ENCODE peak calls at places on chromosomes 11 and 22, in nine cellular contexts. One of them, this sample, is unnamed.

GRCh38 chr22:36510966-36511881 is 4.4 kb upstream of the FOXRED2 start:
- DNase-seq in heart right ventricle: no peak
- DNase-seq in substantia nigra: no peak
- DNase-seq in neuronal stem cell: no peak
- DNase-seq in left lung: no peak
- DNase-seq in aorta: no peak
- DNase-seq in caudate nucleus: no peak
- DNase-seq in WERI-Rb-1: peak
- DNase-seq in upper lobe of left lung: no peak
- DNase-seq in this sample: no peak

GRCh38 chr11:57804466-57804865 is 42.9 kb downstream of the CTNND1 start:
- DNase-seq in heart right ventricle: no peak
- DNase-seq in substantia nigra: no peak
- DNase-seq in neuronal stem cell: no peak
- DNase-seq in left lung: no peak
- DNase-seq in aorta: no peak
- DNase-seq in caudate nucleus: no peak
- DNase-seq in WERI-Rb-1: no peak
- DNase-seq in upper lobe of left lung: no peak
- DNase-seq in this sample: no peak

GRCh38 chr22:24845036-24845918 is 39.3 kb downstream of the SGSM1 start:
- DNase-seq in heart right ventricle: no peak
- DNase-seq in substantia nigra: no peak
- DNase-seq in neuronal stem cell: no peak
- DNase-seq in left lung: no peak
- DNase-seq in aorta: peak
- DNase-seq in caudate nucleus: no peak
- DNase-seq in WERI-Rb-1: peak
- DNase-seq in upper lobe of left lung: no peak
- DNase-seq in this sample: no peak

GRCh38 chr22:41290262-41291221 is 4.6 kb upstream of the RANGAP1 start:
- DNase-seq in heart right ventricle: no peak
- DNase-seq in substantia nigra: no peak
- DNase-seq in neuronal stem cell: peak
- DNase-seq in left lung: peak
- DNase-seq in aorta: no peak
- DNase-seq in caudate nucleus: no peak
- DNase-seq in WERI-Rb-1: no peak
- DNase-seq in upper lobe of left lung: no peak
- DNase-seq in this sample: peak

GRCh38 chr11:107482234-107482633 is 24.6 kb upstream of the CWF19L2 start:
- DNase-seq in heart right ventricle: no peak
- DNase-seq in substantia nigra: no peak
- DNase-seq in neuronal stem cell: no peak
- DNase-seq in left lung: no peak
- DNase-seq in aorta: no peak
- DNase-seq in caudate nucleus: no peak
- DNase-seq in WERI-Rb-1: no peak
- DNase-seq in upper lobe of left lung: no peak
- DNase-seq in this sample: no peak

GRCh38 chr11:78202733-78203167 is 14.0 kb downstream of the USP35 start:
- DNase-seq in heart right ventricle: no peak
- DNase-seq in substantia nigra: no peak
- DNase-seq in neuronal stem cell: no peak
- DNase-seq in left lung: no peak
- DNase-seq in aorta: no peak
- DNase-seq in caudate nucleus: no peak
- DNase-seq in WERI-Rb-1: no peak
- DNase-seq in upper lobe of left lung: no peak
- DNase-seq in this sample: no peak

GRCh38 chr22:32325811-32326237 is 31.8 kb upstream of the RFPL3 start:
- DNase-seq in heart right ventricle: no peak
- DNase-seq in substantia nigra: no peak
- DNase-seq in neuronal stem cell: no peak
- DNase-seq in left lung: peak
- DNase-seq in aorta: peak
- DNase-seq in caudate nucleus: no peak
- DNase-seq in WERI-Rb-1: no peak
- DNase-seq in upper lobe of left lung: no peak
- DNase-seq in this sample: no peak

GRCh38 chr11:128318856-128319474 is 268.4 kb downstream of the ETS1 start:
- DNase-seq in heart right ventricle: no peak
- DNase-seq in substantia nigra: no peak
- DNase-seq in neuronal stem cell: no peak
- DNase-seq in left lung: no peak
- DNase-seq in aorta: no peak
- DNase-seq in caudate nucleus: no peak
- DNase-seq in WERI-Rb-1: no peak
- DNase-seq in upper lobe of left lung: no peak
- DNase-seq in this sample: no peak

GRCh38 chr22:25362215-25362882 is 142.9 kb downstream of the CRYBB2 start:
- DNase-seq in heart right ventricle: peak
- DNase-seq in substantia nigra: peak
- DNase-seq in neuronal stem cell: peak
- DNase-seq in left lung: peak
- DNase-seq in aorta: peak
- DNase-seq in caudate nucleus: peak
- DNase-seq in WERI-Rb-1: peak
- DNase-seq in upper lobe of left lung: peak
- DNase-seq in this sample: peak

GRCh38 chr11:115471367-115471766 is 32.8 kb downstream of the CADM1 start:
- DNase-seq in heart right ventricle: no peak
- DNase-seq in substantia nigra: no peak
- DNase-seq in neuronal stem cell: no peak
- DNase-seq in left lung: no peak
- DNase-seq in aorta: no peak
- DNase-seq in caudate nucleus: no peak
- DNase-seq in WERI-Rb-1: no peak
- DNase-seq in upper lobe of left lung: peak
- DNase-seq in this sample: no peak

GRCh38 chr11:1499899-1500298 is 13.3 kb upstream of the MOB2 start:
- DNase-seq in heart right ventricle: no peak
- DNase-seq in substantia nigra: no peak
- DNase-seq in neuronal stem cell: no peak
- DNase-seq in left lung: no peak
- DNase-seq in aorta: peak
- DNase-seq in caudate nucleus: no peak
- DNase-seq in WERI-Rb-1: no peak
- DNase-seq in upper lobe of left lung: no peak
- DNase-seq in this sample: no peak

GRCh38 chr11:110759972-110760381 is 47.7 kb upstream of the ARHGAP20 start:
- DNase-seq in heart right ventricle: no peak
- DNase-seq in substantia nigra: no peak
- DNase-seq in neuronal stem cell: no peak
- DNase-seq in left lung: no peak
- DNase-seq in aorta: no peak
- DNase-seq in caudate nucleus: no peak
- DNase-seq in WERI-Rb-1: no peak
- DNase-seq in upper lobe of left lung: peak
- DNase-seq in this sample: no peak

GRCh38 chr11:70201876-70202861 is 927 bp upstream of the FADD start:
- DNase-seq in heart right ventricle: no peak
- DNase-seq in substantia nigra: no peak
- DNase-seq in neuronal stem cell: no peak
- DNase-seq in left lung: no peak
- DNase-seq in aorta: no peak
- DNase-seq in caudate nucleus: no peak
- DNase-seq in WERI-Rb-1: no peak
- DNase-seq in upper lobe of left lung: no peak
- DNase-seq in this sample: no peak

GRCh38 chr11:105144887-105145286 is 5.3 kb upstream of the CARD18 start:
- DNase-seq in heart right ventricle: no peak
- DNase-seq in substantia nigra: no peak
- DNase-seq in neuronal stem cell: no peak
- DNase-seq in left lung: no peak
- DNase-seq in aorta: no peak
- DNase-seq in caudate nucleus: no peak
- DNase-seq in WERI-Rb-1: no peak
- DNase-seq in upper lobe of left lung: no peak
- DNase-seq in this sample: peak

GRCh38 chr22:22942511-22943329 is 55.1 kb downstream of the IGLL5 start:
- DNase-seq in heart right ventricle: no peak
- DNase-seq in substantia nigra: no peak
- DNase-seq in neuronal stem cell: peak
- DNase-seq in left lung: peak
- DNase-seq in aorta: peak
- DNase-seq in caudate nucleus: no peak
- DNase-seq in WERI-Rb-1: peak
- DNase-seq in upper lobe of left lung: peak
- DNase-seq in this sample: no peak
- H3K27ac ChIP-seq in heart right ventricle: no peak
- H3K27ac ChIP-seq in substantia nigra: no peak
- H3K27ac ChIP-seq in neuronal stem cell: no peak
- H3K27ac ChIP-seq in left lung: no peak
- H3K27ac ChIP-seq in aorta: no peak
- H3K27ac ChIP-seq in caudate nucleus: no peak
- H3K27ac ChIP-seq in WERI-Rb-1: no peak
- H3K27ac ChIP-seq in upper lobe of left lung: no peak
- H3K27ac ChIP-seq in this sample: no peak

GRCh38 chr11:33701831-33702230 is 1.2 kb upstream of the C11orf91 start:
- DNase-seq in heart right ventricle: no peak
- DNase-seq in substantia nigra: no peak
- DNase-seq in neuronal stem cell: no peak
- DNase-seq in left lung: no peak
- DNase-seq in aorta: no peak
- DNase-seq in caudate nucleus: no peak
- DNase-seq in WERI-Rb-1: no peak
- DNase-seq in upper lobe of left lung: no peak
- DNase-seq in this sample: peak

GRCh38 chr11:33701302-33701701 is 676 bp upstream of the C11orf91 start:
- DNase-seq in heart right ventricle: no peak
- DNase-seq in substantia nigra: no peak
- DNase-seq in neuronal stem cell: no peak
- DNase-seq in left lung: no peak
- DNase-seq in aorta: no peak
- DNase-seq in caudate nucleus: no peak
- DNase-seq in WERI-Rb-1: no peak
- DNase-seq in upper lobe of left lung: no peak
- DNase-seq in this sample: peak

GRCh38 chr11:33699515-33700424 is 856 bp downstream of the C11orf91 start:
- DNase-seq in heart right ventricle: peak
- DNase-seq in substantia nigra: no peak
- DNase-seq in neuronal stem cell: no peak
- DNase-seq in left lung: no peak
- DNase-seq in aorta: no peak
- DNase-seq in caudate nucleus: no peak
- DNase-seq in WERI-Rb-1: peak
- DNase-seq in upper lobe of left lung: no peak
- DNase-seq in this sample: no peak

GRCh38 chr11:33698921-33699320 is 1.7 kb downstream of the C11orf91 start:
- DNase-seq in heart right ventricle: no peak
- DNase-seq in substantia nigra: no peak
- DNase-seq in neuronal stem cell: no peak
- DNase-seq in left lung: no peak
- DNase-seq in aorta: no peak
- DNase-seq in caudate nucleus: no peak
- DNase-seq in WERI-Rb-1: no peak
- DNase-seq in upper lobe of left lung: no peak
- DNase-seq in this sample: no peak

GRCh38 chr11:33700425-33701271 is at the start of gene C11orf91:
- DNase-seq in heart right ventricle: peak
- DNase-seq in substantia nigra: peak
- DNase-seq in neuronal stem cell: peak
- DNase-seq in left lung: peak
- DNase-seq in aorta: peak
- DNase-seq in caudate nucleus: peak
- DNase-seq in WERI-Rb-1: peak
- DNase-seq in upper lobe of left lung: peak
- DNase-seq in this sample: peak
- H3K27ac ChIP-seq in heart right ventricle: peak
- H3K27ac ChIP-seq in substantia nigra: peak
- H3K27ac ChIP-seq in neuronal stem cell: no peak
- H3K27ac ChIP-seq in left lung: peak
- H3K27ac ChIP-seq in aorta: no peak
- H3K27ac ChIP-seq in caudate nucleus: peak
- H3K27ac ChIP-seq in WERI-Rb-1: peak
- H3K27ac ChIP-seq in upper lobe of left lung: peak
- H3K27ac ChIP-seq in this sample: peak

GRCh38 chr11:126318642-126319373 is 14.9 kb downstream of the DCPS start:
- DNase-seq in heart right ventricle: no peak
- DNase-seq in substantia nigra: no peak
- DNase-seq in neuronal stem cell: no peak
- DNase-seq in left lung: no peak
- DNase-seq in aorta: peak
- DNase-seq in caudate nucleus: no peak
- DNase-seq in WERI-Rb-1: peak
- DNase-seq in upper lobe of left lung: peak
- DNase-seq in this sample: no peak
- H3K27ac ChIP-seq in heart right ventricle: peak
- H3K27ac ChIP-seq in substantia nigra: peak
- H3K27ac ChIP-seq in neuronal stem cell: no peak
- H3K27ac ChIP-seq in left lung: peak
- H3K27ac ChIP-seq in aorta: peak
- H3K27ac ChIP-seq in caudate nucleus: peak
- H3K27ac ChIP-seq in WERI-Rb-1: peak
- H3K27ac ChIP-seq in upper lobe of left lung: peak
- H3K27ac ChIP-seq in this sample: no peak

GRCh38 chr11:75306529-75306928 is 44.9 kb downstream of the ARRB1 start:
- DNase-seq in heart right ventricle: no peak
- DNase-seq in substantia nigra: no peak
- DNase-seq in neuronal stem cell: no peak
- DNase-seq in left lung: no peak
- DNase-seq in aorta: peak
- DNase-seq in caudate nucleus: no peak
- DNase-seq in WERI-Rb-1: no peak
- DNase-seq in upper lobe of left lung: no peak
- DNase-seq in this sample: no peak

GRCh38 chr11:75308116-75308515 is 43.3 kb downstream of the ARRB1 start:
- DNase-seq in heart right ventricle: no peak
- DNase-seq in substantia nigra: no peak
- DNase-seq in neuronal stem cell: no peak
- DNase-seq in left lung: no peak
- DNase-seq in aorta: peak
- DNase-seq in caudate nucleus: no peak
- DNase-seq in WERI-Rb-1: no peak
- DNase-seq in upper lobe of left lung: peak
- DNase-seq in this sample: no peak

GRCh38 chr11:75311858-75312288 is 39.6 kb downstream of the ARRB1 start:
- DNase-seq in heart right ventricle: peak
- DNase-seq in substantia nigra: peak
- DNase-seq in neuronal stem cell: no peak
- DNase-seq in left lung: no peak
- DNase-seq in aorta: peak
- DNase-seq in caudate nucleus: no peak
- DNase-seq in WERI-Rb-1: peak
- DNase-seq in upper lobe of left lung: peak
- DNase-seq in this sample: no peak

GRCh38 chr11:75307058-75307457 is 44.4 kb downstream of the ARRB1 start:
- DNase-seq in heart right ventricle: no peak
- DNase-seq in substantia nigra: no peak
- DNase-seq in neuronal stem cell: no peak
- DNase-seq in left lung: no peak
- DNase-seq in aorta: no peak
- DNase-seq in caudate nucleus: no peak
- DNase-seq in WERI-Rb-1: no peak
- DNase-seq in upper lobe of left lung: no peak
- DNase-seq in this sample: no peak

DNA sequence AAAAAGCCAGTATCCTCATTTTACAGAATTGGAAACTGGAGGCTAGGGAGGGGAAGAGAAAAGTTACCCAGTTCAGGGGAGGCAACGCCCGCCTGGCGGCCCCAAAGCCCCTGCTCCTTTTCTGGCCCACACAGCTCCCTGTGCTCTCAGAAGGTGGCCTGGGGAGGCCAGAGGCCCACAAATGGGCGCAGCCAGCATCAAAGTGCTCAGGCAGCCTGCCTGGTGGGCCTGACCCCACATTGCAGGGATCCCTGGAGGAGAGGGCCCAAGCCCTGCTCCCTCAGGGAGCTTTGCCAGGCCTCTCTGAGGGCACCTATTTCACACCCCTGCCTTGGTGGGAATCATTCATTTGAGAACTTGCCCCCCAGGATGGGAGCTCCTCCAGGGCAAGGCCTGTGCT is 42.5 kb downstream of the ARRB1 start:
- DNase-seq in heart right ventricle: no peak
- DNase-seq in substantia nigra: no peak
- DNase-seq in neuronal stem cell: no peak
- DNase-seq in left lung: no peak
- DNase-seq in aorta: peak
- DNase-seq in caudate nucleus: no peak
- DNase-seq in WERI-Rb-1: no peak
- DNase-seq in upper lobe of left lung: no peak
- DNase-seq in this sample: no peak
- H3K27ac ChIP-seq in heart right ventricle: peak
- H3K27ac ChIP-seq in substantia nigra: peak
- H3K27ac ChIP-seq in neuronal stem cell: no peak
- H3K27ac ChIP-seq in left lung: peak
- H3K27ac ChIP-seq in aorta: no peak
- H3K27ac ChIP-seq in caudate nucleus: no peak
- H3K27ac ChIP-seq in WERI-Rb-1: no peak
- H3K27ac ChIP-seq in upper lobe of left lung: peak
- H3K27ac ChIP-seq in this sample: peak

This sample was measured in Panc1.